ENCODE peak calls at places on chromosomes 11 and 22, in six cellular contexts. O, K, P, V, L and T are unnamed samples.
A peak's percentile ranks its signal among the peaks of the same experiment; 100 is the strongest.

GRCh38 chr11:75583710-75584658 is 21.9 kb downstream of the SERPINH1 start:
- DNase-seq in O (peak; percentile 82), K (peak; percentile 75), P (no peak), V (peak; percentile 61), L (peak; percentile 82), T (no peak)

GRCh38 chr11:81237139-81237538 is 1496.5 kb downstream of the FAM181B start:
- DNase-seq in O (no peak), K (no peak), P (peak; percentile 15), V (peak; percentile 4), L (peak; percentile 63), T (peak; percentile 28)

GRCh38 chr22:27804683-27805297 is 3.2 kb upstream of the MN1 start:
- DNase-seq in O (peak; percentile 79), K (peak; percentile 86), P (peak; percentile 56), V (peak; percentile 64), L (peak; percentile 86), T (peak; percentile 41)

GRCh38 chr22:32206774-32207758 is 2.2 kb upstream of the RFPL2 start:
- DNase-seq in O (peak; percentile 87), K (peak; percentile 61), P (peak; percentile 25), V (no peak), L (peak; percentile 39), T (peak; percentile 42)

GRCh38 chr11:11984563-11984962 is 23.9 kb downstream of the DKK3 start:
- DNase-seq in O (peak; percentile 15), K (no peak), P (no peak), V (no peak), L (no peak), T (no peak)

GRCh38 chr11:116881153-116881552 is 43.7 kb upstream of the APOA1 start:
- DNase-seq in O (no peak), K (no peak), P (no peak), V (no peak), L (no peak), T (no peak)

GRCh38 chr11:5694642-5695041 is 5.1 kb downstream of the TRIM22 start:
- DNase-seq in O (no peak), K (no peak), P (no peak), V (no peak), L (no peak), T (no peak)

GRCh38 chr11:86811637-86812321 is 11.4 kb downstream of the PRSS23 start:
- DNase-seq in O (no peak), K (no peak), P (peak; percentile 52), V (peak; percentile 85), L (peak; percentile 68), T (peak; percentile 60)

GRCh38 chr11:117610045-117610444 is 187.0 kb downstream of the DSCAML1 start:
- DNase-seq in O (no peak), K (no peak), P (no peak), V (peak; percentile 51), L (no peak), T (peak; percentile 55)

GRCh38 chr11:129455756-129456436 is 80.2 kb downstream of the BARX2 start:
- DNase-seq in O (no peak), K (no peak), P (no peak), V (no peak), L (no peak), T (no peak)

GRCh38 chr22:37544955-37545702 is 15.2 kb upstream of the CDC42EP1 start:
- DNase-seq in O (peak; percentile 91), K (peak; percentile 95), P (peak; percentile 87), V (peak; percentile 58), L (peak; percentile 86), T (peak; percentile 80)

GRCh38 chr22:40105755-40106154 is 72.0 kb upstream of the TNRC6B start:
- DNase-seq in O (no peak), K (no peak), P (no peak), V (no peak), L (no peak), T (no peak)

GRCh38 chr11:130599073-130599654 is 150.7 kb downstream of the ADAMTS15 start:
- DNase-seq in O (no peak), K (peak; percentile 42), P (no peak), V (peak; percentile 50), L (peak; percentile 51), T (no peak)

GRCh38 chr11:95584180-95584579 is 205.4 kb downstream of the FAM76B start:
- DNase-seq in O (no peak), K (no peak), P (no peak), V (peak; percentile 73), L (no peak), T (peak; percentile 28)

GRCh38 chr22:48105254-48105653 is 1342.8 kb downstream of the TBC1D22A start:
- DNase-seq in O (no peak), K (no peak), P (no peak), V (no peak), L (no peak), T (no peak)

GRCh38 chr11:416051-416756 is 1.4 kb upstream of the SIGIRR start:
- DNase-seq in O (no peak), K (no peak), P (no peak), V (no peak), L (no peak), T (no peak)
- H2AFZ ChIP-seq in O (no peak overlapping the region), K (no peak overlapping the region), P (no peak overlapping the region), V (peak overlapping the region; percentile 92), L (peak overlapping the region; percentile 66), T (peak overlapping the region; percentile 66)

GRCh38 chr11:70111269-70112016 is 33.3 kb downstream of the ANO1 start:
- DNase-seq in O (no peak), K (no peak), P (peak; percentile 39), V (peak; percentile 67), L (peak; percentile 44), T (no peak)
- H2AFZ ChIP-seq in O (no peak overlapping the region), K (no peak overlapping the region), P (no peak overlapping the region), V (peak overlapping the region; percentile 81), L (no peak overlapping the region), T (no peak overlapping the region)

GRCh38 chr11:57493507-57494503 is 21.7 kb downstream of the SLC43A1 start:
- DNase-seq in O (peak; percentile 94), K (peak; percentile 93), P (peak; percentile 84), V (peak; percentile 17), L (peak; percentile 87), T (peak; percentile 51)
- H2AFZ ChIP-seq in O (no peak overlapping the region), K (no peak overlapping the region), P (peak overlapping the region; percentile 67), V (peak overlapping the region; percentile 9), L (no peak overlapping the region), T (peak overlapping the region; percentile 12)

GRCh38 chr11:13923716-13924650 is 38.5 kb upstream of the SPON1 start:
- DNase-seq in O (no peak), K (no peak), P (peak; percentile 60), V (no peak), L (no peak), T (peak; percentile 17)
- H2AFZ ChIP-seq in O (no peak overlapping the region), K (no peak overlapping the region), P (peak overlapping the region; percentile 71), V (no peak overlapping the region), L (no peak overlapping the region), T (no peak overlapping the region)

GRCh38 chr11:127789887-127790286 is 789.3 kb upstream of the KIRREL3 start:
- DNase-seq in O (peak; percentile 60), K (no peak), P (no peak), V (peak; percentile 1), L (peak; percentile 25), T (peak; percentile 7)
- H2AFZ ChIP-seq in O (no peak overlapping the region), K (peak overlapping the region; percentile 16), P (no peak overlapping the region), V (no peak overlapping the region), L (no peak overlapping the region), T (no peak overlapping the region)

GRCh38 chr11:44638032-44638431 is 72.6 kb downstream of the CD82 start:
- DNase-seq in O (no peak), K (no peak), P (no peak), V (no peak), L (no peak), T (peak; percentile 20)
- H2AFZ ChIP-seq in O (no peak overlapping the region), K (no peak overlapping the region), P (no peak overlapping the region), V (no peak overlapping the region), L (no peak overlapping the region), T (peak overlapping the region; percentile 27)

GRCh38 chr11:134068829-134069425 is at the start of gene JAM3:
- DNase-seq in O (peak; percentile 98), K (peak; percentile 99), P (no peak), V (peak; percentile 90), L (peak; percentile 96), T (peak; percentile 72)
- H2AFZ ChIP-seq in O (no peak within 1 kb of the TSS), K (peak within 1 kb of the TSS; percentile 87), P (no peak within 1 kb of the TSS), V (peak within 1 kb of the TSS; percentile 100), L (peak within 1 kb of the TSS; percentile 87), T (peak within 1 kb of the TSS; percentile 84)

DNA sequence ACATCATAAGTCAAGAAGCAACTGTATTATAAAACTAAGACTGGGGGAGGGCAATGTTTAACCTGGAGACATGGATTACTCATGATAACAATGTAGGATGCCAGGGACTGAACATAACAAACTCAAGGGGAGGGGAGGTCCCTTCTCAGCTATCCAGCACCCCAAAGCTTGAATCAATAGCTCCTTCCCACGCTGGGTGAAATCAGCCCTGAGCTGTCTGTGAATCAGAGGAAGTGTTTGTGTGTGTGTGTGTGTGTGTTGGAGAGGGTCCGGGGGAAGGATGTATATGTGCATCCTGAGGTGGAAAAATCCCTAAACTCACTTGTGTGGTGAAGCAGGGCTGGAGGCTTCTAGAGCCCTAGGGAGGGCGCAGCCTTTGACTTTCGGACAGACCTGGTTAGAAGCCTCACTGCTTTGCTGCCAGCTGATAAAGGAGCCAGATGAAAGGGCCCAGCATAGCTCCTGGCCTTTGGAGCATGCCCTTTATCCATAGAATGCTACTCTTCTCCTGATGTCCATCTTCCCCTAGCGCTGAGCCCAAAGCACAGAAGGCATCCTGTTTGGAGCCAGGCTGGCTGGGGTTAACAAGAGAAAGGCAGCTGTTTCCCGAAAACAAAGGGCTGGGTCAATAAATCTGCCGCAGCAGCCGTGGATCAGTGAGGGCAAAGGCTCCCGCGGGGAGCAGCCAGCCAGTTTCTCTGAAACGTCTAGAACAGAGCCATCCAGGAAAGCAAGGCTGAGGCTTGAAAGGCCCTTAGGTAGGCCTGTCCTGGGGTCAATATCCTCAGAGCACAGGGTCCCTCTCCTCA is 35.8 kb downstream of the TNKS1BP1 start:
- DNase-seq in O (no peak), K (no peak), P (no peak), V (peak; percentile 96), L (no peak), T (peak; percentile 94)
- H2AFZ ChIP-seq in O (peak overlapping the region; percentile 34), K (peak overlapping the region; percentile 81), P (no peak overlapping the region), V (peak overlapping the region; percentile 88), L (no peak overlapping the region), T (peak overlapping the region; percentile 59)